ENCODE peak calls at places on chromosomes 5 and 9, in four cellular contexts. N is neuronal stem cell, F is mesenchymal stem cell, P is H9. A is an unnamed sample.

GRCh38 chr5:73859696-73860095 is 233.7 kb downstream of the ARHGEF28 start:
- DNase-seq in N (no peak), F (no peak), P (no peak), A (peak)

GRCh38 chr5:55108651-55109050 is 6.2 kb downstream of the GZMA start:
- DNase-seq in N (no peak), F (no peak), P (no peak), A (no peak)

GRCh38 chr9:131642496-131643083 is 97.3 kb downstream of the PRRT1B start:
- DNase-seq in N (no peak), F (no peak), P (no peak), A (peak)

GRCh38 chr9:107363511-107364182 is 80.6 kb downstream of the RAD23B start:
- DNase-seq in N (no peak), F (peak), P (peak), A (peak)

GRCh38 chr9:98962181-98962560 is 18.5 kb downstream of the COL15A1 start:
- DNase-seq in N (no peak), F (peak), P (no peak), A (no peak)

GRCh38 chr5:154514331-154514730 is 36.3 kb upstream of the HAND1 start:
- DNase-seq in N (no peak), F (no peak), P (no peak), A (no peak)

GRCh38 chr9:127938298-127938690 is 640 bp upstream of the DPM2 start:
- DNase-seq in N (no peak), F (no peak), P (peak), A (no peak)

GRCh38 chr9:105901514-105902109 is 207.3 kb downstream of the TMEM38B start:
- DNase-seq in N (peak), F (peak), P (peak), A (peak)

GRCh38 chr5:45695011-45695667 is 1.0 kb downstream of the HCN1 start:
- DNase-seq in N (no peak), F (no peak), P (peak), A (no peak)

GRCh38 chr5:117110548-117110947 is 535.9 kb upstream of the SEMA6A start:
- DNase-seq in N (no peak), F (no peak), P (no peak), A (no peak)

GRCh38 chr5:43852276-43852675 is 249.3 kb downstream of the NNT start:
- DNase-seq in N (no peak), F (no peak), P (no peak), A (no peak)

GRCh38 chr9:132547976-132548730 is 34.3 kb upstream of the BARHL1 start:
- DNase-seq in N (no peak), F (no peak), P (no peak), A (peak)

GRCh38 chr5:134115806-134116175 is 1.3 kb downstream of the TCF7 start:
- DNase-seq in N (no peak), F (no peak), P (no peak), A (no peak)

GRCh38 chr5:134112726-134113571 is 1.5 kb upstream of the TCF7 start:
- DNase-seq in N (no peak), F (no peak), P (no peak), A (no peak)

GRCh38 chr5:134114886-134115805 is 665 bp downstream of the TCF7 start:
- DNase-seq in N (no peak), F (no peak), P (peak), A (peak)

GRCh38 chr5:134113572-134113907 is 941 bp upstream of the TCF7 start:
- DNase-seq in N (no peak), F (no peak), P (no peak), A (no peak)

GRCh38 chr5:134113908-134114875 is at the start of gene TCF7:
- DNase-seq in N (peak), F (peak), P (peak), A (peak)
- H3K18ac ChIP-seq in N (peak), F (peak), P (peak), A (peak)

DNA sequence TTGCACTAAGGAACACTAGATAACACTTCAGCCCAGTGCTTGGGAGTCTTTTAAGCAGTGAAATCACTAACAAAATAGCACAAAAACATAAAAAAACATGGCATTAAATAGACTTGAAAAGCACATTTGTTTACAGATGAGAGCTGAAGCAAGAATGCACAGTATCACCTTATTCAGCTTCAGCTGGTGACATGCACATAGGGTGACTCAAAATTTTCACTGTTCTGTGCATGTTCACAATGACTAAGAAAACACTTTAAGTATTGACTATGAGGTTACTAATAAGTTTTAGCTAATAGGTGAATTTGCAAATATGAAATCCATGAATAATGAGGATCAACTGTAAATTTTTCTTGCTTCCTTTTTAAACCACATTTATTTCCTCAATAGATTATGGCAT is 293.8 kb upstream of the TARS1 start:
- DNase-seq in N (no peak), F (peak), P (no peak), A (no peak)
- H4K91ac ChIP-seq in N (no peak), F (no peak), P (no peak), A (no peak)

DNA sequence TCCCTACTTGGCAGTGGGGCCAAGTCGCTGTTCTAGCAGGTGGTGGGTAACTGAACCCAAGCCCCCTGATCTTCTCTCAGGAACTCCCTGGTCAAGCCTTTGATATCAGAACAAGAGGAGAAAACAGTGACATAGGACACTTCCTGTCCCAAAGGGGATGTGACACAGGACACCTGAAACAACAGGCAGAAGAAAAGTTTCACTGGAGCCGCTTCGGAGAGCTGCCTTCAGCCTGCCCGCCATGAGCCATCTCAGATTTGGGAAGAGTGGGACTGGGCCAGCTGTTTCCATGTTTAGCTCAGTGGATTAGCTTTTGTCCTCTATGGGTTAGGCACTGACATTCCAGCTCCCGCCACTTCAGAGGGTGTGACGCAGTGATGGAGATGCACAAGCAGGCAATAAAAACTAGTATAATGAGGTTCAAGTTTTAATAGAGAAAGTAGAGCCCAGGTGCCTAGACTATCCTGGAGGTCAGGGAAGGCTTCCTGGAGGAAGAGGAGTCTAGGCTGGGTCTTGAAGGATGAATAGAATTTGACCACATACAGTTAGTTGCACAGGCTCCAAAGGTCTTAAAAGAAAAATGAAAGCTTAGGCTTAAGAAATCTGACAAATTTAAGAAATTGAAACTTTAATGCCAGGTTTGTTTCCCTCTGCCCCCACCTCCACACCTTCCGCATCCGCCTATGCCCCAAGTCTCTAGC is 104.1 kb upstream of the SPRY4 start:
- DNase-seq in N (no peak), F (no peak), P (no peak), A (no peak)
- H3K18ac ChIP-seq in N (no peak), F (peak), P (no peak), A (no peak)

GRCh38 chr9:85536514-85536913 is 205.2 kb downstream of the AGTPBP1 start:
- DNase-seq in N (no peak), F (no peak), P (no peak), A (no peak)
- H4K91ac ChIP-seq in N (no peak), F (no peak), P (no peak), A (no peak)

DNA sequence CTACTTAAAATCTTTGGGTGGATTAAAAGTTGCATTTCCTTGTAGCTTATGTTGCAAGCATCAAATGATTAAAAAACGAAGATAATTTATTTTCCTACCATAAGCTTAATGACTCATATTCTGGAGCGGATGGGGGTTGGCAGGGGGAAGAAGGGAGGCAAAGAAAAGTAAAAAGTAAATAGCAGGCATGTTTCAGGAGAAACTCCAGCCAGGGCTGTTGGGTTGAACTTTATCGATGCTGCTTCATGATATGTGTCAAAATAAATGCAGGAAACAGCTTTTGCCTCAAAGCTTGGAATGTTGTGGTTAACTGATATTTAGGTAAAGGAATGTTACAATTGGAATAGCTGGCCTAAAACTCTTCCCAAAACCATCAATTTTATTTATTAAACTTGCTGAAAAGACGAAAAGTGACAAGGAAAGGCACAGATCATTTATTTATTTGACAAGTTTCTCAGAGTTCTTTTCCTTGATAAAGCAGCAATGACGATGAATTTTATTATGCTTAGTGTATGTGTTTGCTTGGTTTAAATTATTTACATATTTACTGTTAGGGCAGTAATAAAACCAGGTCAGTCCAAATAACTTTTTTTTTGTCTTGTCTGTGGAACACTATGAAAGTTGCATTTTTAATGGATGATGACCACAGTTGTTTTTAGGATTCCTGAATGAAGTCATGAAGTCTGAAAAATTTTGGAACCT is 177.9 kb downstream of the PCSK1 start:
- DNase-seq in N (no peak), F (peak), P (no peak), A (peak)
- H3K18ac ChIP-seq in N (no peak), F (no peak), P (no peak), A (no peak)

GRCh38 chr9:109315480-109315879 is 5.4 kb downstream of the EPB41L4B start:
- DNase-seq in N (no peak), F (no peak), P (no peak), A (no peak)

GRCh38 chr9:109317979-109318671 is 2.7 kb downstream of the EPB41L4B start:
- DNase-seq in N (no peak), F (no peak), P (peak), A (no peak)

GRCh38 chr9:109314011-109314531 is 6.8 kb downstream of the EPB41L4B start:
- DNase-seq in N (no peak), F (no peak), P (no peak), A (no peak)

GRCh38 chr9:109317311-109317978 is 3.4 kb downstream of the EPB41L4B start:
- DNase-seq in N (no peak), F (no peak), P (no peak), A (no peak)

GRCh38 chr9:109315889-109316640 is 4.8 kb downstream of the EPB41L4B start:
- DNase-seq in N (no peak), F (no peak), P (no peak), A (no peak)
- H4K91ac ChIP-seq in N (no peak), F (no peak), P (no peak), A (no peak)

GRCh38 chr5:132428811-132429440 is 59.4 kb downstream of the SLC22A5 start:
- DNase-seq in N (no peak), F (peak), P (no peak), A (peak)
- H3K18ac ChIP-seq in N (no peak), F (peak), P (no peak), A (no peak)

DNA sequence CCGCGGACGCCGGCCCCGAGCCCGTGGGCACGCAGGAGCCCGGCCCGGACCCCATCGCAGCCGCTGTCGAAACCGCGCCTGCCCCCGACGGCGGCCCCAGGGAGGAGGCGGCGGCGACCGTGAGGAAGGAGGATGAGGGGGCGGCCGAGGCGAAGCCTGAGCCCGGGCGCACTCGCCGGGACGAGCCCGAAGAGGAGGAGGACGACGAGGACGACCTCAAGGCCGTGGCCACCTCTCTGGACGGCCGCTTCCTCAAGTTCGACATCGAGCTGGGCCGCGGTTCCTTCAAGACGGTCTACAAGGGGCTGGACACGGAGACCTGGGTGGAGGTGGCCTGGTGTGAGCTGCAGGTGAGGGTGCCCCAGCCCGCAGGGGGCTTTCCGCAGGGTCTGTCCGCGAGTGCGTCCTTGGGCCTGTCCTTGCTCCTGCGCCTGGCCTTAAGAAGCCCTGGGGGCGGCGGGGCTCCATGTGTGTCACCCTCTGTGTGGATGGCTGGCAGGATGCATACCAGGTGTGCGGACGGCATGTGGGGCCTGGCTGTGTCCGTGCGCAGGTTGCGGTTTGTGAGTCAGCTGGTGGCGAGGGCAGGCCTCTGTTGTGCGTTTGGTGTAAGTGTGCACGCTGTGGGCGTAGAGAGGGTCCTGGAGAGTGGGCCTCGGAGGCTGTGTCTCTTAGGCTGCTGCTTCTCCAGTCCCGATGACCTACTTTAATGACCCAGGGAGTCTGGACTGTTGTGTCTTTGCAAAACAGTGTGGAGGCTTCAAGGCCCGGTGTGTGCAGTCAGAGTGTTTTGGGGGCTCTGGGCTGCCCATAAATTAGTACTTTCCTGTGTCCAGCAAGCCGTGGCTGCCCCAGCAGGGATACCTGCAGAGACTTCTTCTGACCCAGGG is 1.6 kb downstream of the WNK2 start:
- DNase-seq in N (no peak), F (no peak), P (no peak), A (peak)
- H4K91ac ChIP-seq in N (no peak), F (no peak), P (no peak), A (no peak)